ENCODE peak calls at places on chromosomes 1 and 21, in nine cellular contexts. Q, T, S, B, K, P, F, H and D are unnamed samples.

GRCh38 chr1:4549933-4550332 is 104.5 kb upstream of the AJAP1 start:
- DNase-seq in Q (no peak), T (peak), S (peak), B (no peak), K (no peak), P (no peak), F (no peak), H (no peak), D (peak)

GRCh38 chr1:212583082-212583615 is 25.4 kb upstream of the ATF3 start:
- DNase-seq in Q (no peak), T (no peak), S (no peak), B (no peak), K (no peak), P (no peak), F (no peak), H (no peak), D (no peak)

GRCh38 chr1:209769171-209769904 is 13.5 kb downstream of the TRAF3IP3 start:
- DNase-seq in Q (peak), T (no peak), S (peak), B (peak), K (peak), P (peak), F (peak), H (peak), D (peak)

GRCh38 chr1:218874801-218875400 is 298.8 kb upstream of the LYPLAL1 start:
- DNase-seq in Q (no peak), T (no peak), S (peak), B (no peak), K (no peak), P (no peak), F (no peak), H (no peak), D (no peak)

GRCh38 chr1:234611799-234612351 is 1.9 kb upstream of the IRF2BP2 start:
- DNase-seq in Q (peak), T (no peak), S (no peak), B (peak), K (peak), P (peak), F (peak), H (no peak), D (no peak)

GRCh38 chr1:180192172-180192571 is 37.5 kb downstream of the QSOX1 start:
- DNase-seq in Q (no peak), T (no peak), S (no peak), B (no peak), K (no peak), P (no peak), F (no peak), H (no peak), D (no peak)

GRCh38 chr1:12339410-12339809 is 109.6 kb downstream of the VPS13D start:
- DNase-seq in Q (peak), T (peak), S (peak), B (no peak), K (no peak), P (no peak), F (no peak), H (peak), D (no peak)

GRCh38 chr1:95043141-95043980 is 29.4 kb downstream of the ALG14 start:
- DNase-seq in Q (peak), T (peak), S (peak), B (peak), K (peak), P (peak), F (peak), H (peak), D (peak)

GRCh38 chr1:177278626-177279390 is 108.0 kb downstream of the BRINP2 start:
- DNase-seq in Q (no peak), T (peak), S (no peak), B (no peak), K (no peak), P (no peak), F (no peak), H (peak), D (peak)

GRCh38 chr1:30782361-30783243 is 25.0 kb upstream of the LAPTM5 start:
- DNase-seq in Q (peak), T (peak), S (peak), B (peak), K (peak), P (peak), F (peak), H (peak), D (peak)

GRCh38 chr1:226589008-226589733 is 40.6 kb downstream of the STUM start:
- DNase-seq in Q (no peak), T (no peak), S (no peak), B (no peak), K (peak), P (peak), F (no peak), H (no peak), D (no peak)

GRCh38 chr1:19812875-19813650 is 2.0 kb downstream of the RNF186 start:
- DNase-seq in Q (no peak), T (no peak), S (no peak), B (no peak), K (no peak), P (no peak), F (peak), H (no peak), D (no peak)

GRCh38 chr1:16122916-16123315 is 33.0 kb downstream of the EPHA2 start:
- DNase-seq in Q (no peak), T (no peak), S (peak), B (no peak), K (peak), P (peak), F (no peak), H (peak), D (no peak)

GRCh38 chr1:74771913-74772515 is 39.1 kb downstream of the TYW3 start:
- DNase-seq in Q (no peak), T (peak), S (peak), B (no peak), K (no peak), P (no peak), F (no peak), H (peak), D (no peak)

GRCh38 chr1:22807340-22807739 is 96.7 kb downstream of the EPHB2 start:
- DNase-seq in Q (no peak), T (no peak), S (no peak), B (no peak), K (no peak), P (no peak), F (no peak), H (no peak), D (no peak)

GRCh38 chr1:29593601-29594382 is 357.5 kb downstream of the PTPRU start:
- DNase-seq in Q (no peak), T (no peak), S (no peak), B (no peak), K (no peak), P (no peak), F (no peak), H (no peak), D (no peak)

GRCh38 chr1:8702121-8702520 is 115.3 kb downstream of the RERE start:
- DNase-seq in Q (no peak), T (peak), S (peak), B (peak), K (no peak), P (no peak), F (peak), H (peak), D (peak)

GRCh38 chr1:119275930-119276215 is 92.7 kb upstream of the HAO2 start:
- DNase-seq in Q (no peak), T (no peak), S (no peak), B (no peak), K (no peak), P (no peak), F (no peak), H (no peak), D (no peak)

GRCh38 chr1:44212355-44213221 is 683 bp upstream of the DMAP1 start:
- DNase-seq in Q (no peak), T (no peak), S (no peak), B (no peak), K (no peak), P (no peak), F (no peak), H (no peak), D (no peak)

GRCh38 chr1:117564227-117565082 is 41.4 kb upstream of the TENT5C start:
- DNase-seq in Q (no peak), T (no peak), S (no peak), B (no peak), K (no peak), P (no peak), F (no peak), H (no peak), D (no peak)

GRCh38 chr1:12063141-12064072 is at the start of gene TNFRSF8:
- DNase-seq in Q (no peak), T (peak), S (no peak), B (no peak), K (no peak), P (no peak), F (no peak), H (peak), D (no peak)

GRCh38 chr21:46317710-46318463 is 5.8 kb downstream of the C21orf58 start:
- DNase-seq in Q (peak), T (peak), S (no peak), B (no peak), K (no peak), P (no peak), F (peak), H (no peak), D (no peak)

GRCh38 chr1:158149577-158150269 is 31.0 kb upstream of the CD1D start:
- DNase-seq in Q (peak), T (peak), S (peak), B (peak), K (peak), P (peak), F (peak), H (peak), D (peak)

GRCh38 chr1:91699339-91699970 is 186.5 kb downstream of the TGFBR3 start:
- DNase-seq in Q (peak), T (no peak), S (no peak), B (peak), K (no peak), P (no peak), F (no peak), H (peak), D (no peak)

GRCh38 chr1:100074604-100075395 is 57.9 kb downstream of the SASS6 start:
- DNase-seq in Q (no peak), T (no peak), S (no peak), B (no peak), K (no peak), P (no peak), F (no peak), H (peak), D (no peak)

GRCh38 chr1:178970184-178970583 is 55.5 kb upstream of the FAM20B start:
- DNase-seq in Q (no peak), T (no peak), S (no peak), B (no peak), K (no peak), P (no peak), F (no peak), H (no peak), D (no peak)

GRCh38 chr1:109770331-109771095 is 6.8 kb upstream of the EPS8L3 start:
- DNase-seq in Q (no peak), T (no peak), S (no peak), B (no peak), K (peak), P (peak), F (peak), H (no peak), D (peak)

GRCh38 chr1:186155594-186155993 is 219.5 kb downstream of the TPR start:
- DNase-seq in Q (no peak), T (peak), S (peak), B (no peak), K (no peak), P (no peak), F (no peak), H (peak), D (peak)

GRCh38 chr1:203276916-203277535 is 28.3 kb upstream of the BTG2 start:
- DNase-seq in Q (no peak), T (no peak), S (no peak), B (no peak), K (peak), P (no peak), F (no peak), H (no peak), D (no peak)

GRCh38 chr1:23590058-23590783 is 30.9 kb upstream of the ID3 start:
- DNase-seq in Q (no peak), T (no peak), S (no peak), B (no peak), K (no peak), P (no peak), F (no peak), H (no peak), D (no peak)

GRCh38 chr21:42231761-42232160 is 12.8 kb downstream of the ABCG1 start:
- DNase-seq in Q (no peak), T (no peak), S (no peak), B (no peak), K (peak), P (peak), F (no peak), H (no peak), D (no peak)
- H3K4me3 ChIP-seq in Q (no peak), T (no peak), S (no peak), B (no peak), K (no peak), P (no peak), F (no peak), H (no peak), D (no peak)

GRCh38 chr1:28505406-28506187 is at the start of gene RCC1:
- DNase-seq in Q (peak), T (peak), S (peak), B (peak), K (peak), P (peak), F (peak), H (peak), D (peak)
- H3K27ac ChIP-seq in Q (peak), T (peak), S (peak), B (peak), K (peak), P (peak), F (peak), H (peak), D (peak)

GRCh38 chr1:93349231-93350135 is 3.8 kb downstream of the DR1 start:
- DNase-seq in Q (no peak), T (no peak), S (peak), B (no peak), K (no peak), P (no peak), F (no peak), H (peak), D (no peak)
- H3K4me3 ChIP-seq in Q (no peak), T (peak), S (peak), B (peak), K (no peak), P (peak), F (peak), H (peak), D (peak)

GRCh38 chr1:2272686-2273400 is 44.7 kb downstream of the SKI start:
- DNase-seq in Q (no peak), T (no peak), S (no peak), B (no peak), K (no peak), P (peak), F (no peak), H (no peak), D (no peak)
- H3K27ac ChIP-seq in Q (no peak), T (no peak), S (no peak), B (peak), K (peak), P (peak), F (peak), H (peak), D (no peak)